ENCODE peak calls at places on chromosomes 2 and 18, in nine cellular contexts. One of them, this sample, is unnamed.

GRCh38 chr2:109736177-109736827 is 57.8 kb upstream of the RGPD5 start:
- DNase-seq in RCC 7860: peak; percentile 43
- DNase-seq in DMS153: peak; percentile 27
- DNase-seq in H54: no peak
- DNase-seq in activated CD8-positive, alpha-beta memory T cell treated with anti-CD3 and anti-CD28 coated beads, Interleukin-2, amount 50 U/mL, for 4 hours: no peak
- DNase-seq in mucosa of gallbladder: peak; percentile 60
- DNase-seq in small intestine: peak; percentile 60
- DNase-seq in Calu3: peak; percentile 54
- DNase-seq in iPS DF 19.7: peak; percentile 9
- DNase-seq in this sample: peak; percentile 35

GRCh38 chr18:51624311-51624710 is 426.8 kb upstream of the MEX3C start:
- DNase-seq in DMS153: no peak
- DNase-seq in mucosa of gallbladder: no peak
- DNase-seq in H54: no peak
- DNase-seq in RCC 7860: no peak
- DNase-seq in activated CD8-positive, alpha-beta memory T cell treated with anti-CD3 and anti-CD28 coated beads, Interleukin-2, amount 50 U/mL, for 4 hours: no peak
- DNase-seq in iPS DF 19.7: no peak
- DNase-seq in Calu3: no peak
- DNase-seq in small intestine: no peak
- DNase-seq in this sample: no peak

GRCh38 chr2:121649402-121649651 is at the start of gene CLASP1:
- DNase-seq in iPS DF 19.7: peak; percentile 91
- DNase-seq in RCC 7860: peak; percentile 94
- DNase-seq in Calu3: peak; percentile 93
- DNase-seq in mucosa of gallbladder: peak; percentile 97
- DNase-seq in DMS153: peak; percentile 95
- DNase-seq in activated CD8-positive, alpha-beta memory T cell treated with anti-CD3 and anti-CD28 coated beads, Interleukin-2, amount 50 U/mL, for 4 hours: peak; percentile 93
- DNase-seq in small intestine: peak; percentile 98
- DNase-seq in H54: peak; percentile 93
- DNase-seq in this sample: peak; percentile 96

GRCh38 chr2:232533944-232534710 is 5.4 kb upstream of the CHRNG start:
- DNase-seq in RCC 7860: no peak
- DNase-seq in small intestine: no peak
- DNase-seq in mucosa of gallbladder: no peak
- DNase-seq in iPS DF 19.7: no peak
- DNase-seq in Calu3: no peak
- DNase-seq in DMS153: no peak
- DNase-seq in activated CD8-positive, alpha-beta memory T cell treated with anti-CD3 and anti-CD28 coated beads, Interleukin-2, amount 50 U/mL, for 4 hours: no peak
- DNase-seq in H54: no peak
- DNase-seq in this sample: no peak

GRCh38 chr2:151437630-151438029 is 27.9 kb downstream of the RIF1 start:
- DNase-seq in DMS153: no peak
- DNase-seq in small intestine: peak; percentile 6
- DNase-seq in activated CD8-positive, alpha-beta memory T cell treated with anti-CD3 and anti-CD28 coated beads, Interleukin-2, amount 50 U/mL, for 4 hours: no peak
- DNase-seq in RCC 7860: peak; percentile 21
- DNase-seq in H54: no peak
- DNase-seq in mucosa of gallbladder: no peak
- DNase-seq in iPS DF 19.7: no peak
- DNase-seq in Calu3: peak; percentile 18
- DNase-seq in this sample: no peak

GRCh38 chr2:203177361-203177760 is 61.5 kb upstream of the CYP20A1 start:
- DNase-seq in mucosa of gallbladder: no peak
- DNase-seq in small intestine: no peak
- DNase-seq in H54: no peak
- DNase-seq in DMS153: no peak
- DNase-seq in RCC 7860: no peak
- DNase-seq in activated CD8-positive, alpha-beta memory T cell treated with anti-CD3 and anti-CD28 coated beads, Interleukin-2, amount 50 U/mL, for 4 hours: no peak
- DNase-seq in Calu3: no peak
- DNase-seq in iPS DF 19.7: no peak
- DNase-seq in this sample: no peak

GRCh38 chr2:239927424-239927981 is 97.6 kb downstream of the NDUFA10 start:
- DNase-seq in RCC 7860: peak; percentile 84
- DNase-seq in Calu3: peak; percentile 66
- DNase-seq in H54: peak; percentile 90
- DNase-seq in mucosa of gallbladder: no peak
- DNase-seq in DMS153: no peak
- DNase-seq in activated CD8-positive, alpha-beta memory T cell treated with anti-CD3 and anti-CD28 coated beads, Interleukin-2, amount 50 U/mL, for 4 hours: peak; percentile 67
- DNase-seq in iPS DF 19.7: no peak
- DNase-seq in small intestine: no peak
- DNase-seq in this sample: no peak

GRCh38 chr2:241161646-241162281 is 11.5 kb downstream of the PPP1R7 start:
- DNase-seq in activated CD8-positive, alpha-beta memory T cell treated with anti-CD3 and anti-CD28 coated beads, Interleukin-2, amount 50 U/mL, for 4 hours: no peak
- DNase-seq in Calu3: no peak
- DNase-seq in iPS DF 19.7: no peak
- DNase-seq in RCC 7860: no peak
- DNase-seq in mucosa of gallbladder: peak; percentile 40
- DNase-seq in small intestine: peak; percentile 3
- DNase-seq in DMS153: no peak
- DNase-seq in H54: no peak
- DNase-seq in this sample: no peak

GRCh38 chr18:42929181-42929580 is 186.3 kb downstream of the RIT2 start:
- DNase-seq in Calu3: no peak
- DNase-seq in H54: no peak
- DNase-seq in small intestine: no peak
- DNase-seq in DMS153: no peak
- DNase-seq in iPS DF 19.7: no peak
- DNase-seq in mucosa of gallbladder: no peak
- DNase-seq in RCC 7860: no peak
- DNase-seq in activated CD8-positive, alpha-beta memory T cell treated with anti-CD3 and anti-CD28 coated beads, Interleukin-2, amount 50 U/mL, for 4 hours: no peak
- DNase-seq in this sample: no peak

GRCh38 chr2:72085513-72085912 is 62.1 kb downstream of the CYP26B1 start:
- DNase-seq in small intestine: no peak
- DNase-seq in DMS153: no peak
- DNase-seq in iPS DF 19.7: no peak
- DNase-seq in activated CD8-positive, alpha-beta memory T cell treated with anti-CD3 and anti-CD28 coated beads, Interleukin-2, amount 50 U/mL, for 4 hours: no peak
- DNase-seq in mucosa of gallbladder: no peak
- DNase-seq in H54: no peak
- DNase-seq in RCC 7860: no peak
- DNase-seq in Calu3: no peak
- DNase-seq in this sample: no peak

GRCh38 chr2:230751062-230751461 is 38.4 kb downstream of the CAB39 start:
- DNase-seq in H54: peak; percentile 15
- DNase-seq in small intestine: no peak
- DNase-seq in activated CD8-positive, alpha-beta memory T cell treated with anti-CD3 and anti-CD28 coated beads, Interleukin-2, amount 50 U/mL, for 4 hours: no peak
- DNase-seq in RCC 7860: peak; percentile 31
- DNase-seq in mucosa of gallbladder: no peak
- DNase-seq in DMS153: no peak
- DNase-seq in Calu3: no peak
- DNase-seq in iPS DF 19.7: no peak
- DNase-seq in this sample: no peak

GRCh38 chr2:28754321-28754720 is 2.7 kb downstream of the PPP1CB start:
- DNase-seq in DMS153: no peak
- DNase-seq in iPS DF 19.7: no peak
- DNase-seq in small intestine: no peak
- DNase-seq in RCC 7860: no peak
- DNase-seq in H54: no peak
- DNase-seq in Calu3: no peak
- DNase-seq in activated CD8-positive, alpha-beta memory T cell treated with anti-CD3 and anti-CD28 coated beads, Interleukin-2, amount 50 U/mL, for 4 hours: no peak
- DNase-seq in mucosa of gallbladder: no peak
- DNase-seq in this sample: no peak

GRCh38 chr2:236706288-236706687 is 136.7 kb downstream of the ACKR3 start:
- DNase-seq in H54: no peak
- DNase-seq in iPS DF 19.7: no peak
- DNase-seq in activated CD8-positive, alpha-beta memory T cell treated with anti-CD3 and anti-CD28 coated beads, Interleukin-2, amount 50 U/mL, for 4 hours: no peak
- DNase-seq in RCC 7860: no peak
- DNase-seq in mucosa of gallbladder: no peak
- DNase-seq in Calu3: no peak
- DNase-seq in small intestine: no peak
- DNase-seq in DMS153: peak; percentile 48
- DNase-seq in this sample: peak; percentile 54

GRCh38 chr2:160813506-160813858 is 319.9 kb upstream of the RBMS1 start:
- DNase-seq in RCC 7860: no peak
- DNase-seq in Calu3: no peak
- DNase-seq in H54: no peak
- DNase-seq in small intestine: no peak
- DNase-seq in DMS153: no peak
- DNase-seq in mucosa of gallbladder: no peak
- DNase-seq in activated CD8-positive, alpha-beta memory T cell treated with anti-CD3 and anti-CD28 coated beads, Interleukin-2, amount 50 U/mL, for 4 hours: no peak
- DNase-seq in iPS DF 19.7: no peak
- DNase-seq in this sample: no peak

GRCh38 chr18:60693426-60693825 is 320.9 kb upstream of the MC4R start:
- DNase-seq in activated CD8-positive, alpha-beta memory T cell treated with anti-CD3 and anti-CD28 coated beads, Interleukin-2, amount 50 U/mL, for 4 hours: no peak
- DNase-seq in DMS153: no peak
- DNase-seq in RCC 7860: no peak
- DNase-seq in Calu3: no peak
- DNase-seq in small intestine: no peak
- DNase-seq in iPS DF 19.7: no peak
- DNase-seq in mucosa of gallbladder: no peak
- DNase-seq in H54: no peak
- DNase-seq in this sample: no peak

GRCh38 chr2:42984081-42984480 is 191.7 kb upstream of the HAAO start:
- DNase-seq in iPS DF 19.7: no peak
- DNase-seq in activated CD8-positive, alpha-beta memory T cell treated with anti-CD3 and anti-CD28 coated beads, Interleukin-2, amount 50 U/mL, for 4 hours: no peak
- DNase-seq in RCC 7860: no peak
- DNase-seq in H54: no peak
- DNase-seq in DMS153: no peak
- DNase-seq in Calu3: no peak
- DNase-seq in small intestine: no peak
- DNase-seq in mucosa of gallbladder: no peak
- DNase-seq in this sample: no peak

GRCh38 chr18:59918320-59918755 is 18.5 kb downstream of the PMAIP1 start:
- DNase-seq in H54: no peak
- DNase-seq in Calu3: peak; percentile 75
- DNase-seq in DMS153: peak; percentile 31
- DNase-seq in activated CD8-positive, alpha-beta memory T cell treated with anti-CD3 and anti-CD28 coated beads, Interleukin-2, amount 50 U/mL, for 4 hours: no peak
- DNase-seq in small intestine: peak; percentile 75
- DNase-seq in iPS DF 19.7: no peak
- DNase-seq in mucosa of gallbladder: no peak
- DNase-seq in RCC 7860: peak; percentile 74
- DNase-seq in this sample: peak; percentile 63

GRCh38 chr2:21037671-21038108 is 6.2 kb downstream of the APOB start:
- DNase-seq in mucosa of gallbladder: no peak
- DNase-seq in activated CD8-positive, alpha-beta memory T cell treated with anti-CD3 and anti-CD28 coated beads, Interleukin-2, amount 50 U/mL, for 4 hours: no peak
- DNase-seq in Calu3: no peak
- DNase-seq in RCC 7860: no peak
- DNase-seq in H54: no peak
- DNase-seq in iPS DF 19.7: no peak
- DNase-seq in small intestine: no peak
- DNase-seq in DMS153: no peak
- DNase-seq in this sample: no peak

GRCh38 chr2:38750011-38750792 is 959 bp downstream of the SRSF7 start:
- DNase-seq in small intestine: peak; percentile 64
- DNase-seq in iPS DF 19.7: no peak
- DNase-seq in RCC 7860: no peak
- DNase-seq in Calu3: peak; percentile 60
- DNase-seq in mucosa of gallbladder: peak; percentile 43
- DNase-seq in DMS153: no peak
- DNase-seq in activated CD8-positive, alpha-beta memory T cell treated with anti-CD3 and anti-CD28 coated beads, Interleukin-2, amount 50 U/mL, for 4 hours: peak; percentile 56
- DNase-seq in H54: peak; percentile 26
- DNase-seq in this sample: peak; percentile 31

GRCh38 chr2:25844089-25844488 is 34.2 kb downstream of the ASXL2 start:
- DNase-seq in DMS153: no peak
- DNase-seq in iPS DF 19.7: no peak
- DNase-seq in small intestine: no peak
- DNase-seq in mucosa of gallbladder: no peak
- DNase-seq in Calu3: no peak
- DNase-seq in activated CD8-positive, alpha-beta memory T cell treated with anti-CD3 and anti-CD28 coated beads, Interleukin-2, amount 50 U/mL, for 4 hours: no peak
- DNase-seq in RCC 7860: no peak
- DNase-seq in H54: no peak
- DNase-seq in this sample: no peak

This sample was measured in NCI-H345.